ENCODE peak calls at places on chromosome 3, in nine cellular contexts. H is activated T-cell treated with anti-CD3 and anti-CD28 coated beads, Interleukin-2, amount 50 U/mL, for 72 hours; Z is central memory CD8-positive, alpha-beta T cell; E is heart left ventricle; X is left lung; Q is stimulated activated naive CD8-positive, alpha-beta T cell treated with anti-CD3 and anti-CD28 coated beads, Interleukin-15, amount 100 ng/mL, for 72 hours; C is HepG2; Y is omental fat pad; F is right cardiac atrium. B is an unnamed sample.

GRCh38 chr3:140595295-140595694 is 82.6 kb upstream of the TRIM42 start:
- ATAC-seq in H (no peak), Z (no peak), E (peak), X (no peak), Q (no peak), C (no peak), Y (no peak), F (peak), B (no peak)

GRCh38 chr3:177686671-177687070 is 489.4 kb upstream of the TBL1XR1 start:
- ATAC-seq in H (no peak), Z (no peak), E (no peak), X (no peak), Q (no peak), C (no peak), Y (no peak), F (no peak), B (no peak)

GRCh38 chr3:33636125-33636855 is 81.8 kb downstream of the CLASP2 start:
- ATAC-seq in H (no peak), Z (no peak), E (no peak), X (peak), Q (no peak), C (peak), Y (no peak), F (no peak), B (no peak)

GRCh38 chr3:32301426-32301825 is 62.9 kb downstream of the CMTM8 start:
- ATAC-seq in H (no peak), Z (no peak), E (no peak), X (no peak), Q (no peak), C (no peak), Y (no peak), F (no peak), B (no peak)

GRCh38 chr3:67357610-67358458 is 296.6 kb downstream of the SUCLG2 start:
- ATAC-seq in H (no peak), Z (no peak), E (no peak), X (peak), Q (no peak), C (peak), Y (no peak), F (no peak), B (no peak)

GRCh38 chr3:172648736-172649135 is 62.1 kb downstream of the NCEH1 start:
- ATAC-seq in H (no peak), Z (no peak), E (no peak), X (peak), Q (no peak), C (no peak), Y (peak), F (no peak), B (no peak)

GRCh38 chr3:113890256-113890900 is 51.8 kb downstream of the GRAMD1C start:
- ATAC-seq in H (no peak), Z (no peak), E (no peak), X (peak), Q (peak), C (peak), Y (no peak), F (no peak), B (no peak)

GRCh38 chr3:171455603-171456550 is 4.3 kb downstream of the TNIK start:
- ATAC-seq in H (peak), Z (no peak), E (no peak), X (no peak), Q (no peak), C (no peak), Y (no peak), F (no peak), B (no peak)

GRCh38 chr3:16728762-16729745 is 123.8 kb upstream of the DAZL start:
- ATAC-seq in H (no peak), Z (no peak), E (no peak), X (no peak), Q (no peak), C (no peak), Y (no peak), F (no peak), B (no peak)

B was measured in stimulated activated memory B cell treated with anti-CD40 and anti-IgM and Interleukin-4, amounts not matched to agents 10 μg/mL and 1 μg/mL and 100 μg/mL, for 72 hours.